ENCODE peak calls at places on chromosomes 6 and 20, in nine cellular contexts. One of them, this sample, is unnamed.

GRCh38 chr20:3825526-3825925 is 5.2 kb downstream of the AP5S1 start:
- DNase-seq in HTR-8/SVneo: no peak
- DNase-seq in activated gamma-delta T cell treated with anti-CD3 and anti-CD28 coated beads, Interleukin-2, amount 50 U/mL, for 16 hours: no peak
- DNase-seq in globus pallidus: no peak
- DNase-seq in NCI-H1092: no peak
- DNase-seq in stimulated activated naive CD4-positive, alpha-beta T cell: no peak
- DNase-seq in stimulated activated CD8-positive, alpha-beta memory T cell treated with anti-CD3 and anti-CD28 coated beads, Interleukin-2, amount 100 ng/mL, for 48 hours: no peak
- DNase-seq in activated CD4-positive, alpha-beta T cell treated with anti-CD3 and anti-CD28 coated beads, Interleukin-2, amount 10 ng/mL, durations not matched to agents 7 days and 5 days: no peak
- DNase-seq in SW480: no peak
- DNase-seq in this sample: no peak

GRCh38 chr20:52864895-52865590 is 107.1 kb upstream of the TSHZ2 start:
- DNase-seq in HTR-8/SVneo: no peak
- DNase-seq in stimulated activated naive CD4-positive, alpha-beta T cell: no peak
- DNase-seq in globus pallidus: no peak
- DNase-seq in activated gamma-delta T cell treated with anti-CD3 and anti-CD28 coated beads, Interleukin-2, amount 50 U/mL, for 16 hours: no peak
- DNase-seq in activated CD4-positive, alpha-beta T cell treated with anti-CD3 and anti-CD28 coated beads, Interleukin-2, amount 10 ng/mL, durations not matched to agents 7 days and 5 days: no peak
- DNase-seq in stimulated activated CD8-positive, alpha-beta memory T cell treated with anti-CD3 and anti-CD28 coated beads, Interleukin-2, amount 100 ng/mL, for 48 hours: no peak
- DNase-seq in NCI-H1092: no peak
- DNase-seq in SW480: no peak
- DNase-seq in this sample: no peak

GRCh38 chr6:157629220-157629619 is 193.8 kb upstream of the SNX9 start:
- DNase-seq in globus pallidus: no peak
- DNase-seq in HTR-8/SVneo: no peak
- DNase-seq in stimulated activated CD8-positive, alpha-beta memory T cell treated with anti-CD3 and anti-CD28 coated beads, Interleukin-2, amount 100 ng/mL, for 48 hours: no peak
- DNase-seq in activated gamma-delta T cell treated with anti-CD3 and anti-CD28 coated beads, Interleukin-2, amount 50 U/mL, for 16 hours: no peak
- DNase-seq in stimulated activated naive CD4-positive, alpha-beta T cell: no peak
- DNase-seq in NCI-H1092: no peak
- DNase-seq in activated CD4-positive, alpha-beta T cell treated with anti-CD3 and anti-CD28 coated beads, Interleukin-2, amount 10 ng/mL, durations not matched to agents 7 days and 5 days: no peak
- DNase-seq in SW480: no peak
- DNase-seq in this sample: no peak

GRCh38 chr6:43695078-43695966 is 7.7 kb upstream of the MRPS18A start:
- DNase-seq in stimulated activated CD8-positive, alpha-beta memory T cell treated with anti-CD3 and anti-CD28 coated beads, Interleukin-2, amount 100 ng/mL, for 48 hours: no peak
- DNase-seq in activated CD4-positive, alpha-beta T cell treated with anti-CD3 and anti-CD28 coated beads, Interleukin-2, amount 10 ng/mL, durations not matched to agents 7 days and 5 days: no peak
- DNase-seq in activated gamma-delta T cell treated with anti-CD3 and anti-CD28 coated beads, Interleukin-2, amount 50 U/mL, for 16 hours: no peak
- DNase-seq in HTR-8/SVneo: no peak
- DNase-seq in stimulated activated naive CD4-positive, alpha-beta T cell: no peak
- DNase-seq in SW480: peak
- DNase-seq in NCI-H1092: peak
- DNase-seq in globus pallidus: no peak
- DNase-seq in this sample: no peak

GRCh38 chr20:21155268-21155667 is 29.4 kb downstream of the KIZ start:
- DNase-seq in NCI-H1092: no peak
- DNase-seq in SW480: no peak
- DNase-seq in activated gamma-delta T cell treated with anti-CD3 and anti-CD28 coated beads, Interleukin-2, amount 50 U/mL, for 16 hours: no peak
- DNase-seq in globus pallidus: no peak
- DNase-seq in stimulated activated naive CD4-positive, alpha-beta T cell: no peak
- DNase-seq in activated CD4-positive, alpha-beta T cell treated with anti-CD3 and anti-CD28 coated beads, Interleukin-2, amount 10 ng/mL, durations not matched to agents 7 days and 5 days: no peak
- DNase-seq in stimulated activated CD8-positive, alpha-beta memory T cell treated with anti-CD3 and anti-CD28 coated beads, Interleukin-2, amount 100 ng/mL, for 48 hours: no peak
- DNase-seq in HTR-8/SVneo: no peak
- DNase-seq in this sample: no peak

GRCh38 chr6:127515234-127515793 is 3.8 kb downstream of the MTCL3 start:
- DNase-seq in SW480: no peak
- DNase-seq in stimulated activated naive CD4-positive, alpha-beta T cell: peak
- DNase-seq in globus pallidus: peak
- DNase-seq in stimulated activated CD8-positive, alpha-beta memory T cell treated with anti-CD3 and anti-CD28 coated beads, Interleukin-2, amount 100 ng/mL, for 48 hours: no peak
- DNase-seq in HTR-8/SVneo: peak
- DNase-seq in activated gamma-delta T cell treated with anti-CD3 and anti-CD28 coated beads, Interleukin-2, amount 50 U/mL, for 16 hours: peak
- DNase-seq in activated CD4-positive, alpha-beta T cell treated with anti-CD3 and anti-CD28 coated beads, Interleukin-2, amount 10 ng/mL, durations not matched to agents 7 days and 5 days: peak
- DNase-seq in NCI-H1092: no peak
- DNase-seq in this sample: no peak

GRCh38 chr6:15431762-15432495 is 186.1 kb downstream of the JARID2 start:
- DNase-seq in stimulated activated CD8-positive, alpha-beta memory T cell treated with anti-CD3 and anti-CD28 coated beads, Interleukin-2, amount 100 ng/mL, for 48 hours: no peak
- DNase-seq in NCI-H1092: no peak
- DNase-seq in stimulated activated naive CD4-positive, alpha-beta T cell: no peak
- DNase-seq in activated CD4-positive, alpha-beta T cell treated with anti-CD3 and anti-CD28 coated beads, Interleukin-2, amount 10 ng/mL, durations not matched to agents 7 days and 5 days: no peak
- DNase-seq in globus pallidus: no peak
- DNase-seq in HTR-8/SVneo: peak
- DNase-seq in activated gamma-delta T cell treated with anti-CD3 and anti-CD28 coated beads, Interleukin-2, amount 50 U/mL, for 16 hours: no peak
- DNase-seq in SW480: peak
- DNase-seq in this sample: no peak

GRCh38 chr20:8414611-8415274 is 282.7 kb downstream of the PLCB1 start:
- DNase-seq in NCI-H1092: no peak
- DNase-seq in stimulated activated naive CD4-positive, alpha-beta T cell: no peak
- DNase-seq in activated gamma-delta T cell treated with anti-CD3 and anti-CD28 coated beads, Interleukin-2, amount 50 U/mL, for 16 hours: no peak
- DNase-seq in HTR-8/SVneo: no peak
- DNase-seq in globus pallidus: no peak
- DNase-seq in SW480: peak
- DNase-seq in activated CD4-positive, alpha-beta T cell treated with anti-CD3 and anti-CD28 coated beads, Interleukin-2, amount 10 ng/mL, durations not matched to agents 7 days and 5 days: no peak
- DNase-seq in stimulated activated CD8-positive, alpha-beta memory T cell treated with anti-CD3 and anti-CD28 coated beads, Interleukin-2, amount 100 ng/mL, for 48 hours: no peak
- DNase-seq in this sample: no peak

GRCh38 chr6:169252805-169253189 is 849 bp downstream of the THBS2 start:
- DNase-seq in stimulated activated CD8-positive, alpha-beta memory T cell treated with anti-CD3 and anti-CD28 coated beads, Interleukin-2, amount 100 ng/mL, for 48 hours: no peak
- DNase-seq in globus pallidus: peak
- DNase-seq in HTR-8/SVneo: no peak
- DNase-seq in stimulated activated naive CD4-positive, alpha-beta T cell: no peak
- DNase-seq in SW480: no peak
- DNase-seq in NCI-H1092: peak
- DNase-seq in activated gamma-delta T cell treated with anti-CD3 and anti-CD28 coated beads, Interleukin-2, amount 50 U/mL, for 16 hours: no peak
- DNase-seq in activated CD4-positive, alpha-beta T cell treated with anti-CD3 and anti-CD28 coated beads, Interleukin-2, amount 10 ng/mL, durations not matched to agents 7 days and 5 days: no peak
- DNase-seq in this sample: no peak

GRCh38 chr20:34582911-34583310 is 24.4 kb downstream of the MAP1LC3A start:
- DNase-seq in activated CD4-positive, alpha-beta T cell treated with anti-CD3 and anti-CD28 coated beads, Interleukin-2, amount 10 ng/mL, durations not matched to agents 7 days and 5 days: no peak
- DNase-seq in SW480: peak
- DNase-seq in stimulated activated naive CD4-positive, alpha-beta T cell: no peak
- DNase-seq in HTR-8/SVneo: no peak
- DNase-seq in activated gamma-delta T cell treated with anti-CD3 and anti-CD28 coated beads, Interleukin-2, amount 50 U/mL, for 16 hours: no peak
- DNase-seq in stimulated activated CD8-positive, alpha-beta memory T cell treated with anti-CD3 and anti-CD28 coated beads, Interleukin-2, amount 100 ng/mL, for 48 hours: no peak
- DNase-seq in NCI-H1092: no peak
- DNase-seq in globus pallidus: no peak
- DNase-seq in this sample: no peak

GRCh38 chr20:63381781-63382431 is 20.8 kb upstream of the CHRNA4 start:
- DNase-seq in stimulated activated CD8-positive, alpha-beta memory T cell treated with anti-CD3 and anti-CD28 coated beads, Interleukin-2, amount 100 ng/mL, for 48 hours: peak
- DNase-seq in activated CD4-positive, alpha-beta T cell treated with anti-CD3 and anti-CD28 coated beads, Interleukin-2, amount 10 ng/mL, durations not matched to agents 7 days and 5 days: peak
- DNase-seq in HTR-8/SVneo: peak
- DNase-seq in stimulated activated naive CD4-positive, alpha-beta T cell: peak
- DNase-seq in activated gamma-delta T cell treated with anti-CD3 and anti-CD28 coated beads, Interleukin-2, amount 50 U/mL, for 16 hours: peak
- DNase-seq in globus pallidus: no peak
- DNase-seq in NCI-H1092: no peak
- DNase-seq in SW480: no peak
- DNase-seq in this sample: peak

GRCh38 chr6:152836523-152836922 is 85.9 kb downstream of the VIP start:
- DNase-seq in globus pallidus: no peak
- DNase-seq in SW480: no peak
- DNase-seq in stimulated activated CD8-positive, alpha-beta memory T cell treated with anti-CD3 and anti-CD28 coated beads, Interleukin-2, amount 100 ng/mL, for 48 hours: no peak
- DNase-seq in NCI-H1092: no peak
- DNase-seq in stimulated activated naive CD4-positive, alpha-beta T cell: no peak
- DNase-seq in HTR-8/SVneo: no peak
- DNase-seq in activated gamma-delta T cell treated with anti-CD3 and anti-CD28 coated beads, Interleukin-2, amount 50 U/mL, for 16 hours: no peak
- DNase-seq in activated CD4-positive, alpha-beta T cell treated with anti-CD3 and anti-CD28 coated beads, Interleukin-2, amount 10 ng/mL, durations not matched to agents 7 days and 5 days: no peak
- DNase-seq in this sample: no peak

GRCh38 chr20:46934746-46935283 is 40.2 kb downstream of the EYA2 start:
- DNase-seq in activated CD4-positive, alpha-beta T cell treated with anti-CD3 and anti-CD28 coated beads, Interleukin-2, amount 10 ng/mL, durations not matched to agents 7 days and 5 days: no peak
- DNase-seq in globus pallidus: no peak
- DNase-seq in NCI-H1092: no peak
- DNase-seq in SW480: no peak
- DNase-seq in stimulated activated naive CD4-positive, alpha-beta T cell: no peak
- DNase-seq in activated gamma-delta T cell treated with anti-CD3 and anti-CD28 coated beads, Interleukin-2, amount 50 U/mL, for 16 hours: no peak
- DNase-seq in HTR-8/SVneo: no peak
- DNase-seq in stimulated activated CD8-positive, alpha-beta memory T cell treated with anti-CD3 and anti-CD28 coated beads, Interleukin-2, amount 100 ng/mL, for 48 hours: no peak
- DNase-seq in this sample: no peak

GRCh38 chr6:162898011-162898410 is 170.2 kb downstream of the PACRG start:
- DNase-seq in stimulated activated naive CD4-positive, alpha-beta T cell: no peak
- DNase-seq in activated gamma-delta T cell treated with anti-CD3 and anti-CD28 coated beads, Interleukin-2, amount 50 U/mL, for 16 hours: no peak
- DNase-seq in activated CD4-positive, alpha-beta T cell treated with anti-CD3 and anti-CD28 coated beads, Interleukin-2, amount 10 ng/mL, durations not matched to agents 7 days and 5 days: no peak
- DNase-seq in NCI-H1092: no peak
- DNase-seq in stimulated activated CD8-positive, alpha-beta memory T cell treated with anti-CD3 and anti-CD28 coated beads, Interleukin-2, amount 100 ng/mL, for 48 hours: no peak
- DNase-seq in SW480: no peak
- DNase-seq in globus pallidus: no peak
- DNase-seq in HTR-8/SVneo: no peak
- DNase-seq in this sample: no peak

GRCh38 chr6:146339716-146340115 is 203.9 kb upstream of the RAB32 start:
- DNase-seq in stimulated activated naive CD4-positive, alpha-beta T cell: no peak
- DNase-seq in SW480: no peak
- DNase-seq in HTR-8/SVneo: no peak
- DNase-seq in activated CD4-positive, alpha-beta T cell treated with anti-CD3 and anti-CD28 coated beads, Interleukin-2, amount 10 ng/mL, durations not matched to agents 7 days and 5 days: no peak
- DNase-seq in activated gamma-delta T cell treated with anti-CD3 and anti-CD28 coated beads, Interleukin-2, amount 50 U/mL, for 16 hours: no peak
- DNase-seq in globus pallidus: no peak
- DNase-seq in NCI-H1092: no peak
- DNase-seq in stimulated activated CD8-positive, alpha-beta memory T cell treated with anti-CD3 and anti-CD28 coated beads, Interleukin-2, amount 100 ng/mL, for 48 hours: no peak
- DNase-seq in this sample: no peak